ENCODE peak calls at places on chromosomes 6 and 20, in four cellular contexts. V, A, Q and E are unnamed samples.

GRCh38 chr20:31863296-31864085 is 6.8 kb downstream of the DUSP15 start:
- DNase-seq in V (no peak), A (no peak), Q (no peak), E (peak)

GRCh38 chr6:111840821-111841220 is 32.4 kb downstream of the FYN start:
- DNase-seq in V (no peak), A (no peak), Q (no peak), E (no peak)

GRCh38 chr6:4687989-4688947 is 87.9 kb upstream of the CDYL start:
- DNase-seq in V (no peak), A (peak), Q (peak), E (peak)

GRCh38 chr6:150336299-150336698 is 32.5 kb upstream of the IYD start:
- DNase-seq in V (no peak), A (peak), Q (no peak), E (no peak)

GRCh38 chr6:37200085-37200484 is 30.1 kb downstream of the PIM1 start:
- DNase-seq in V (no peak), A (no peak), Q (no peak), E (no peak)

GRCh38 chr6:14756370-14756769 is 489.5 kb upstream of the JARID2 start:
- DNase-seq in V (no peak), A (no peak), Q (no peak), E (no peak)

GRCh38 chr6:126696921-126697693 is 357.2 kb downstream of the CENPW start:
- DNase-seq in V (no peak), A (peak), Q (no peak), E (no peak)

GRCh38 chr6:149452062-149452939 is 32.5 kb downstream of the ZC3H12D start:
- DNase-seq in V (no peak), A (no peak), Q (no peak), E (no peak)

GRCh38 chr6:106939208-106939607 is 35.3 kb downstream of the CD24 start:
- DNase-seq in V (no peak), A (no peak), Q (no peak), E (no peak)

GRCh38 chr20:43541214-43541613 is 17.6 kb upstream of the SGK2 start:
- DNase-seq in V (no peak), A (no peak), Q (no peak), E (no peak)

GRCh38 chr20:22836877-22837276 is 198.2 kb upstream of the SSTR4 start:
- DNase-seq in V (no peak), A (peak), Q (no peak), E (no peak)

GRCh38 chr6:123803456-123803861 is 206 bp upstream of the NKAIN2 start:
- DNase-seq in V (no peak), A (no peak), Q (no peak), E (no peak)

GRCh38 chr20:46316984-46317684 is 8.8 kb upstream of the CDH22 start:
- DNase-seq in V (no peak), A (no peak), Q (no peak), E (no peak)

GRCh38 chr6:111872521-111873177 is 603 bp downstream of the FYN start:
- DNase-seq in V (peak), A (peak), Q (peak), E (peak)

GRCh38 chr6:48144024-48144423 is 33.0 kb upstream of the PTCHD4 start:
- DNase-seq in V (no peak), A (no peak), Q (no peak), E (no peak)

GRCh38 chr6:124961784-124962611 is at the start of gene RNF217:
- DNase-seq in V (peak), A (peak), Q (peak), E (no peak)

GRCh38 chr6:108948252-108948651 is 100.0 kb downstream of the ARMC2 start:
- DNase-seq in V (no peak), A (no peak), Q (peak), E (no peak)

GRCh38 chr20:58650181-58650775 is 805 bp upstream of the STX16 start:
- DNase-seq in V (peak), A (peak), Q (no peak), E (no peak)

GRCh38 chr6:73107016-73107415 is 118.3 kb downstream of the KHDC1L start:
- DNase-seq in V (no peak), A (no peak), Q (no peak), E (no peak)

GRCh38 chr20:50267041-50267865 is 76.6 kb downstream of the CEBPB start:
- DNase-seq in V (peak), A (peak), Q (peak), E (no peak)

GRCh38 chr6:31702819-31703716 is at the start of gene ABHD16A:
- DNase-seq in V (peak), A (peak), Q (peak), E (peak)

GRCh38 chr20:62370115-62370806 is 3.1 kb upstream of the LAMA5 start:
- DNase-seq in V (no peak), A (peak), Q (no peak), E (peak)

GRCh38 chr6:42419490-42420280 is 32.0 kb downstream of the TRERF1 start:
- DNase-seq in V (no peak), A (no peak), Q (no peak), E (no peak)

GRCh38 chr6:25903467-25904099 is 26.9 kb downstream of the SLC17A2 start:
- DNase-seq in V (no peak), A (no peak), Q (no peak), E (no peak)

GRCh38 chr6:125232466-125232865 is 69.3 kb downstream of the HDDC2 start:
- DNase-seq in V (no peak), A (no peak), Q (no peak), E (no peak)

GRCh38 chr6:142867988-142868818 is 76.8 kb downstream of the HIVEP2 start:
- DNase-seq in V (no peak), A (no peak), Q (no peak), E (peak)

GRCh38 chr6:158770533-158770932 is 48.6 kb downstream of the EZR start:
- DNase-seq in V (peak), A (no peak), Q (no peak), E (no peak)

GRCh38 chr6:3439961-3440360 is 16.9 kb downstream of the SLC22A23 start:
- DNase-seq in V (no peak), A (no peak), Q (no peak), E (no peak)

GRCh38 chr20:61685462-61685861 is 380.2 kb downstream of the TAF4 start:
- DNase-seq in V (no peak), A (no peak), Q (no peak), E (no peak)

GRCh38 chr6:98498891-98499290 is 335.5 kb upstream of the POU3F2 start:
- DNase-seq in V (no peak), A (no peak), Q (no peak), E (peak)

GRCh38 chr6:25476126-25476525 is 175.9 kb upstream of the SCGN start:
- DNase-seq in V (no peak), A (no peak), Q (no peak), E (no peak)

GRCh38 chr6:42482126-42482525 is 30.4 kb upstream of the TRERF1 start:
- DNase-seq in V (no peak), A (peak), Q (no peak), E (peak)

GRCh38 chr6:13434777-13435176 is 52.6 kb downstream of the GFOD1 start:
- DNase-seq in V (no peak), A (no peak), Q (no peak), E (no peak)
- TF ChIP-seq CTCF in V (no peak), A (no peak), Q (no peak), E (no peak)

GRCh38 chr6:80618953-80619352 is 512.5 kb downstream of the BCKDHB start:
- DNase-seq in V (no peak), A (no peak), Q (no peak), E (no peak)
- H3K4me3 ChIP-seq in V (no peak), A (no peak), Q (no peak), E (no peak)

GRCh38 chr20:25374842-25375241 is 15.8 kb downstream of the ABHD12 start:
- DNase-seq in V (no peak), A (no peak), Q (no peak), E (no peak)
- TF ChIP-seq CTCF in V (no peak), A (no peak), Q (no peak), E (no peak)

DNA sequence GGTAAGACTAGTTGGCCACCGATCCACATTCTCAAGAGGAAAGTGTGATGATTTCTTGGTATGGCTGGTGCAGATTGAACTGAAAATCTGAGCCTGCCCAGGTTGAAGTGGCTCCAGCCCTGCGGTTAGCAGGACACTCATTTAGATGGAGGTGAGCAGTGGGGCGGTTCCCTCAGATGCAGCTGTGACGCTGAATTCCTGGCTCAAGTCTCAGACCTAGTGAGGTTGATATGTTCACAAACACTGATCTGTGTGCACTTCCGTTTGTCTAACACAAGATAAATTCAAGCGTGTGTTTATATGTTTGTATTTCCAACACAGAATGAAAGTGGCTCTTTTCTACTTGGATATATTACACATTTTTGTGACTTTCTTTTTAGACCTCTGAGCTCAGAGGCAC is 83.4 kb upstream of the FRMD1 start:
- DNase-seq in V (no peak), A (no peak), Q (no peak), E (no peak)
- H3K4me3 ChIP-seq in V (no peak), A (no peak), Q (no peak), E (no peak)